ENCODE peak calls at places on chromosomes 16 and 17, in eight cellular contexts. S is A549, M is sigmoid colon, Y is tibial nerve, F is transverse colon, T is HepG2, A is ovary, U is H1. Q is an unnamed sample. For H3K4me1, the result is how much of the 10 kb centered on the place peaks cover.

GRCh38 chr17:37179893-37180292 is 195.9 kb upstream of the C17orf78 start:
- DNase-seq in T (no peak), S (no peak), F (no peak), U (no peak), A (no peak), M (no peak), Y (no peak), Q (no peak)

GRCh38 chr17:65785109-65785508 is 223.7 kb upstream of the AXIN2 start:
- DNase-seq in Y (no peak), T (peak), U (no peak), S (peak), A (no peak), M (no peak), F (no peak), Q (no peak)

GRCh38 chr16:85422374-85423185 is 190.5 kb upstream of the GSE1 start:
- DNase-seq in F (peak), Y (no peak), T (peak), A (peak), U (peak), S (no peak), M (peak), Q (no peak)

GRCh38 chr17:29291163-29291752 is 2.7 kb downstream of the NUFIP2 start:
- DNase-seq in U (no peak), Y (peak), T (peak), F (no peak), S (peak), A (no peak), M (no peak), Q (no peak)

GRCh38 chr16:23382279-23382678 is 70.7 kb downstream of the COG7 start:
- DNase-seq in U (no peak), Y (no peak), T (no peak), S (no peak), F (no peak), A (no peak), M (no peak), Q (no peak)

GRCh38 chr16:50246299-50247122 is 19.8 kb upstream of the ADCY7 start:
- DNase-seq in A (no peak), M (peak), Y (no peak), U (peak), S (no peak), T (no peak), F (no peak), Q (no peak)

GRCh38 chr17:35170968-35171771 is 23.0 kb downstream of the SLC35G3 start:
- DNase-seq in F (no peak), S (peak), A (no peak), M (no peak), T (no peak), Y (no peak), U (no peak), Q (peak)

GRCh38 chr16:79653337-79654000 is 52.9 kb upstream of the MAF start:
- DNase-seq in T (no peak), U (no peak), Y (no peak), F (no peak), A (peak), S (no peak), M (no peak), Q (no peak)

GRCh38 chr16:35596467-35596866 is 2137.1 kb downstream of the TP53TG3F start:
- DNase-seq in A (no peak), Y (no peak), M (no peak), S (no peak), F (no peak), U (no peak), T (no peak), Q (no peak)

GRCh38 chr16:1152123-1152638 is 725 bp upstream of the CACNA1H start:
- DNase-seq in F (no peak), T (no peak), U (peak), Y (no peak), M (peak), A (peak), S (peak), Q (no peak)
- TF ChIP-seq EP300 in F (no peak), T (no peak), U (no peak), Y (no peak), M (no peak), A (no peak), S (no peak), Q (no peak)

DNA sequence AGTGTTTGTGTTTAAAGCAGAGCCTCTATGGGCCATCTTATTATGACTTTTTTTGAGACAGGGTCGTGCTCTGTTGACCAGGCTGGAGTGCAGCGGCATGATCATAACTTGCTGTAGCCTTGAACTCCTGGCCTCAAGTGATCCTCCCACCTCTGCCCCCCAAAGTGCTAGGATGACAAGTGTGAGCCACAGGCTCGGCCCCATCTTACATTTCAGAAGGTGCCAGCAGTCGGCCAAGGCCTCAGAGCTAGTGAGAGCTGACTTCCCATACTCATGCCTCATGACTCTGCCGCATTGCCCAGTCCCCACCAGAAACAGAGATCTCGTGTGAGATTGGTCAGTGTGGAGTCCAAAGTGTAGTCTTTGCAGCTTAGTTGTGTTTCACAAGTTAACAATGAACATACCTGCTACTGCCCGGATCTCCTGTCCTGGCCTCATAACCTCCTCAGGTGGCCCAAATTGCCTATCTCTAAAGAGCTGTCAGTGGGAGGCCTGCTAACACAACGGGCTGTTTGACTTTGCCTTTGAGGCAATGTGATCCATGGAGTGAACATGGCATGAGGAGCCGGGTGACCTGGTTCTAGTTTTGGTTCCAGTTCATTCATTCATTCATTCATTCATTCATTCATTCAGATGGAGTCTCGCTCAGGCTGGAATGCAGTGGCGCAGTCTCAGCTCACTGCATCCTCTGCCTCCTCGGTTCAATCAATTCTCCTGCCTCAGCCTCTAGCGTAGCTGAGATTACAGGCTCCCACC is 13.7 kb downstream of the MINK1 start:
- DNase-seq in Y (no peak), T (peak), S (no peak), M (no peak), A (no peak), U (no peak), F (no peak), Q (no peak)
- TF ChIP-seq POLR2A in Y (no peak), T (no peak), S (no peak), M (no peak), A (no peak), U (no peak), F (no peak), Q (no peak)

GRCh38 chr17:39663340-39663687 is 1.8 kb upstream of the TCAP start:
- DNase-seq in U (no peak), M (no peak), F (no peak), Y (no peak), S (no peak), A (no peak), T (no peak), Q (no peak)

GRCh38 chr17:39660397-39661043 is 4.6 kb upstream of the TCAP start:
- DNase-seq in T (no peak), U (no peak), A (no peak), S (no peak), M (no peak), Y (no peak), F (no peak), Q (no peak)

GRCh38 chr17:39662551-39663339 is 2.4 kb upstream of the TCAP start:
- DNase-seq in U (peak), T (no peak), A (no peak), F (peak), Y (no peak), S (no peak), M (no peak), Q (no peak)

GRCh38 chr17:39661044-39661406 is 4.1 kb upstream of the TCAP start:
- DNase-seq in U (no peak), Y (no peak), A (no peak), S (no peak), F (no peak), T (no peak), M (no peak), Q (no peak)

GRCh38 chr17:39661744-39662541 is 3.2 kb upstream of the TCAP start:
- DNase-seq in A (no peak), M (no peak), S (no peak), Y (no peak), F (no peak), U (no peak), T (no peak), Q (no peak)
- H3K4me1 ChIP-seq in A (under half), M (under half), S (under half), Y (half or more), F (under half), U (under half), T (under half), Q (half or more)

GRCh38 chr17:8163978-8164814 is 1.4 kb upstream of the VAMP2 start:
- DNase-seq in F (peak), T (no peak), A (peak), Y (peak), M (peak), S (peak), U (no peak), Q (peak)
- TF ChIP-seq EP300 in F (peak), T (no peak), A (no peak), Y (peak), M (no peak), S (no peak), U (no peak), Q (no peak)

GRCh38 chr16:31458073-31458834 is 1.0 kb upstream of the ARMC5 start:
- DNase-seq in S (peak), T (peak), U (peak), Y (no peak), F (peak), A (peak), M (peak), Q (no peak)
- TF ChIP-seq POLR2A in S (peak), T (peak), U (no peak), Y (no peak), F (peak), A (no peak), M (no peak), Q (no peak)

DNA sequence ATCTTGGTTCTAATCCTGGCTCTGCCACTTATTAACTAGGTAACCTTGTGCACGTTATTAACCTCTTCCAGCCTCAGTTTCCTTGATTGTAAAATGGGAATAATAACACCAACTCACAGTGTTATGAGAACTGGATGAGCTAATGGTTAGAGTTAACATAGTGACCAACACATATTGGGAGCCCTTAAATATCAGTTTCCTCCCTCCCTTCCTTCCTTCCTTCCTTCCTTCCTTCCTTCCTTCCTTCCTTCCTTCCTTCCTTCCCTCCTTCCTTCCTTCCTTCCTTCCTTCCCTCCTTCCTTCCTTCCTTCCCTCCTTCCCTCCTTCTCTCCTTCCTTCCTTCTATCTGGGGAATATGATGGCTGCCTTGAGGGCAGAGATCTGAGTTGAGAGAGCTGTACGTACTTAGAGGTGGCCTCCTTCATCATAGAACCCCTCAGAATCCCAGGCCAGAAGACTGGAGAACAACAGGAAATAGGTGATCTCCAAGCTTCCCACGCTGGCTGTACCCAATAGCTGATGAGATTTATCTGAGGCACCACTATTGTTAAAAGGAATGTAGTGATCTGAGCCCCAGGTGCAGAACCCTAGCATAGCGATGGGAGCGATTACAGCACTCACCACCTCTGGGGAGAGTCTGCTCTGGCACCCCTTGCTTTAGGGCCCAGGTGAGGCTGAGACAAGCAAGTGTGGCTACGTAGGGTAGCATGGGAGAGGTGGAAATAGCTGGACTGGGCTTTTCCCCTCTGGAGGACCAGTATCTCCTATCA is 26.2 kb downstream of the CCR7 start:
- DNase-seq in A (no peak), Y (no peak), S (no peak), M (peak), U (no peak), F (no peak), T (no peak), Q (no peak)
- H3K4me1 ChIP-seq in A (under half), Y (half or more), S (half or more), M (half or more), U (under half), F (under half), T (half or more), Q (half or more)

DNA sequence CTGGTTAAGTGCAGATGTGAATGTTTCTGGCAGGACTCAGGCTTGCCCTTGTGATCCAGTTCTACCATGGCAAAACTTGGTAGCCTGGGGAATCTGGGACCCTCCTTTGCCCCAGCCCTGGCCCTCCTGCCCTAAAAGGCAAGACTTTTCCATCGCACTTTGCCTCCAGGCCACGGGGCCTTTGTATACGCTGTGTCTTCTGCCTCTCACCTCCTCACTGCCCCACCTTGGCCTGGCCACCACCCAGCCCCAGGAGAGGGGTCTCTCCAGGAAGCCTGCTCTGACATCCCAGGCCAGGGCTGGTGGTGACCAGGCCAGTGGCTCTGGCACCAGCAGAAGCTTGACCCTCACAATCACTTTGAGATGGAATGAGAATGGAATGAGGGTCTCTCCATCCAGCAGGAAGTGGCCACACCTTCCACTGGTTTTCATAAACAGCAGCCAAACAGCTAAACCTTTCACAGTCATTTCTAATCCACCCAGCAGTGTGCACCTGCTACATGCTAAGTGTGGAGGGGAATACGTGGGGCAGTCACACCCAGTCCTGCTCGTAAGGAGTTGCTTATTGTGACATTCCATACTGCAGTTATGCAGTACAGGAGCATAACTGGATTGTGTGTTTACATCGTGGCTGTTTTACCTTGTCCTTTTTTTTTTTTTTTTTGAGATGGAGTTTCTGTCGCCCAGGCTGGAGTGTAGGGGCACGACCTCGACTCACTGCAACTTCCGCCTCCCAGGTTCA is 1.6 kb upstream of the MRPL38 start:
- DNase-seq in F (no peak), Y (no peak), S (no peak), T (no peak), A (no peak), M (no peak), U (no peak), Q (no peak)
- TF ChIP-seq EP300 in F (no peak), Y (no peak), S (no peak), T (no peak), A (no peak), M (no peak), U (no peak), Q (no peak)

DNA sequence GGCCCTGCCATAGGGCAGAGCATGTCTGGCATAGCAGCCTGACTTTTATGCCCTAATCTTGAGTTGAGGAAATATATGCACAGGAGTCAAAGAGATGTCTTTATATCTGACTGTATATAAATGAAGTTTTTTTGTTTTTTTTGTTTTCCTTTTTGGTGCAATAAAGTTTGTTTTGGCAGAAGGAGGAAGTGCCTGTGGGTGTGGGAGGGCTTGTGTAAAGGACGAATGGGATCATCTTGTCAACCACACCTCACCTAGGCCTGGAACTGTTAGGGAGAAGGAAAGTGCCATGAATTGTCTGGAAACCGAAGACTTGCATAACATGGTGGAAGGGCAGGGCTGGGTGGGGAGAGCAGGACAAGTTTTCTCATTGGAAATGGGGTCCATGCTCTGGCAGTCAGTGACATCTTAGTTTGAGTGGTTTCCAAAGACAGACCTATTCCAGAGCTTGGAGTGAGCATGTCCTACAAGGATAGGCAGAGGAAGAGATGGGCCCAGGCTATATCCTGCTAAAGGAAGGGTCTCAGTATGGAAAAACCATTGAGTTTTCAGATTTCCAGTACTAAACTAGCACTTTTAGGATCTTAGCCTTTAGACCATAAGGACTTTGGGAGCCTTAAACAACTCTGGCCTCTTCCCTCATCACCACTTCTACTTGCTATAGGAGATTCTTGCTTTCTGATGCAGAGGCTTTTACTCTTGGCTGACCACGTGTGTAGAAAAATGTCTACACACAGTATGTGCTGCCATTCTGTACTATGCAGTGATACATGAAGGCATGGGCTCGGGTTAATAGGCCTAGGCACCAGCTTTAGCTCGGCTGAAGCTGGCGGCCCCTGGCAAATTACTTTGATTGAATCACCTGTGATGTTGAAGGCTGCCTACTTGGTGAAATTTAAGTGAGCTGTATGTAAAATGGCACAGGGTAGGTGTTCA is 15.5 kb downstream of the SNF8 start:
- DNase-seq in S (no peak), A (no peak), M (no peak), U (no peak), T (no peak), Y (no peak), F (no peak), Q (no peak)
- TF ChIP-seq POLR2A in S (no peak), A (no peak), M (no peak), U (no peak), T (peak), Y (no peak), F (no peak), Q (no peak)

GRCh38 chr16:2157480-2158261 is 2.1 kb downstream of the TRAF7 start:
- DNase-seq in U (no peak), M (no peak), Y (no peak), S (no peak), A (no peak), F (peak), T (peak), Q (no peak)

GRCh38 chr16:2154533-2155090 is 970 bp upstream of the TRAF7 start:
- DNase-seq in A (no peak), F (no peak), U (no peak), Y (no peak), M (no peak), T (no peak), S (no peak), Q (no peak)

GRCh38 chr16:2156025-2156848 is 655 bp downstream of the TRAF7 start:
- DNase-seq in A (peak), F (no peak), U (no peak), M (no peak), S (no peak), Y (peak), T (peak), Q (no peak)

GRCh38 chr16:2156849-2157224 is 1.3 kb downstream of the TRAF7 start:
- DNase-seq in Y (no peak), F (no peak), M (no peak), S (no peak), T (no peak), U (no peak), A (no peak), Q (no peak)

GRCh38 chr16:2155091-2156024 is at the start of gene TRAF7:
- DNase-seq in A (peak), Y (peak), U (peak), S (peak), M (peak), T (peak), F (peak), Q (peak)
- H3K4me1 ChIP-seq in A (under half), Y (half or more), U (under half), S (half or more), M (half or more), T (half or more), F (half or more), Q (half or more)

DNA sequence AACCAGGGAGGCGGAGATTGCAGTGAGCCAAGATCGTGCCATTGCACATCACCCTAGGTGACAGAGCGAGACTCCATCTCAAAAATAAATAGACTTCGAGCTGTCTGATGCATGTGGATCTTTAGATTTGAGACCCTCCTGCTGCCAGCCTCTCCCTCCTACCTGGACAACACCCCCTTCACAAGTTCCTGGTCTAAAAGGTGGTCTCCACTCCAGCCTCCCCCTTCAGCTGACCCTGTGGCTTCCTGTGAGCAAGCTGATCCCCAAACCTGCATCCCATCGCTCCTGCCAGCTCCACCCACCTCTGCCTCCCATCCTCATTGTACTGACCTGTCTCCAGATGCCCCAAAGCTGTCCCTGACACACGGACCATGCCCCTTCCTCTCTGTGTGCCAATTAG is 27.1 kb upstream of the FAAP100 start:
- DNase-seq in M (no peak), S (no peak), Y (no peak), T (no peak), A (no peak), U (no peak), F (no peak), Q (no peak)
- TF ChIP-seq EP300 in M (no peak), S (no peak), Y (no peak), T (no peak), A (no peak), U (no peak), F (no peak), Q (no peak)

Q was measured in suprapubic skin.